ENCODE peak calls at places on chromosomes 1 and 21, in ten cellular contexts. F is Ammon's horn; D is HTR-8/SVneo; V is tibial nerve; B is NCI-H1694; E is WTC11; Y is PC-9; R is HT-29; P is activated CD4-positive, alpha-beta memory T cell treated with anti-CD3 and anti-CD28 coated beads, Interleukin-2, amount 10 ng/mL, durations not matched to agents 7 days and 5 days; T is stimulated activated CD4-positive, alpha-beta T cell treated with anti-CD3 and anti-CD28 coated beads, Interleukin-4, amount 100 ng/mL, for 48 hours. I is an unnamed sample.

GRCh38 chr1:32881291-32881690 is 5.0 kb upstream of the HPCA start:
- DNase-seq in B (no peak), Y (no peak), V (no peak), R (no peak), P (no peak), E (no peak), F (no peak), T (no peak), D (no peak), I (no peak)

GRCh38 chr1:246709845-246710244 is 14.4 kb upstream of the SCCPDH start:
- DNase-seq in D (no peak), B (no peak), E (no peak), F (no peak), T (no peak), P (no peak), R (peak; percentile 48), V (no peak), Y (no peak), I (no peak)

GRCh38 chr1:26391450-26391849 is 18.9 kb upstream of the ZNF683 start:
- DNase-seq in R (peak; percentile 62), D (peak; percentile 54), B (no peak), F (peak; percentile 34), T (no peak), E (peak; percentile 38), V (no peak), Y (peak; percentile 43), P (peak; percentile 74), I (peak; percentile 50)

GRCh38 chr21:41612674-41613250 is 104.8 kb upstream of the TMPRSS2 start:
- DNase-seq in Y (peak; percentile 87), T (peak; percentile 17), P (peak; percentile 17), E (peak; percentile 79), V (peak; percentile 76), R (peak; percentile 64), F (peak; percentile 76), B (peak; percentile 5), D (peak; percentile 82), I (peak; percentile 25)

GRCh38 chr1:34907487-34908090 is 21.9 kb downstream of the DLGAP3 start:
- DNase-seq in R (no peak), F (no peak), V (no peak), D (no peak), B (no peak), E (no peak), P (no peak), T (no peak), Y (no peak), I (no peak)

GRCh38 chr21:45541221-45542039 is 810 bp downstream of the SLC19A1 start:
- DNase-seq in D (peak; percentile 86), P (peak; percentile 82), Y (peak; percentile 53), T (peak; percentile 78), R (peak; percentile 45), V (peak; percentile 57), F (peak; percentile 74), B (no peak), E (peak; percentile 25), I (no peak)

GRCh38 chr1:61122389-61122788 is 40.0 kb downstream of the NFIA start:
- DNase-seq in Y (no peak), F (no peak), D (no peak), R (no peak), B (no peak), V (no peak), T (no peak), E (no peak), P (no peak), I (no peak)

GRCh38 chr1:212721388-212722247 is 22.0 kb upstream of the BATF3 start:
- DNase-seq in R (peak; percentile 84), F (no peak), B (no peak), E (no peak), V (no peak), T (no peak), D (peak; percentile 65), P (peak; percentile 67), Y (peak; percentile 61), I (no peak)

I was measured in iPS DF 6.9.